ENCODE peak calls at places on chromosomes 12 and 14, in six cellular contexts. Z, B, L, M, F and K are unnamed samples.

GRCh38 chr14:36580856-36581831 is 1.3 kb downstream of the NKX2-8 start:
- DNase-seq in B (no peak), F (no peak), Z (no peak), M (no peak), L (no peak), K (peak; percentile 48)

GRCh38 chr14:92613008-92613658 is 99.6 kb downstream of the RIN3 start:
- DNase-seq in Z (peak; percentile 40), F (peak; percentile 42), B (no peak), M (no peak), L (no peak), K (peak; percentile 44)

GRCh38 chr12:68647507-68647906 is 36.8 kb downstream of the RAP1B start:
- DNase-seq in Z (no peak), M (no peak), B (no peak), F (no peak), L (no peak), K (no peak)

GRCh38 chr14:20855652-20856291 is 35.4 kb upstream of the RNASE3 start:
- DNase-seq in M (peak; percentile 5), B (peak; percentile 58), L (no peak), Z (peak; percentile 43), F (peak; percentile 44), K (peak; percentile 87)

GRCh38 chr12:74539765-74540526 is 2.3 kb downstream of the ATXN7L3B start:
- DNase-seq in L (no peak), M (no peak), F (no peak), Z (no peak), B (no peak), K (no peak)

GRCh38 chr12:102702447-102703114 is 214.5 kb downstream of the PAH start:
- DNase-seq in L (peak; percentile 92), Z (peak; percentile 40), F (peak; percentile 58), M (no peak), B (peak; percentile 49), K (peak; percentile 25)

GRCh38 chr12:55842681-55843429 is at the start of gene MMP19:
- DNase-seq in M (no peak), B (no peak), Z (no peak), F (peak; percentile 62), L (no peak), K (peak; percentile 55)

GRCh38 chr12:111180830-111181726 is 187.8 kb downstream of the PHETA1 start:
- DNase-seq in B (peak; percentile 77), F (no peak), Z (no peak), M (no peak), L (no peak), K (no peak)

GRCh38 chr14:98323850-98324249 is 948.1 kb downstream of the BCL11B start:
- DNase-seq in M (no peak), L (no peak), Z (no peak), B (no peak), F (no peak), K (no peak)

GRCh38 chr12:127548123-127548553 is 718.8 kb upstream of the TMEM132C start:
- DNase-seq in B (no peak), M (no peak), L (no peak), Z (no peak), F (peak; percentile 11), K (peak; percentile 94)

GRCh38 chr14:99234366-99234765 is 37.6 kb downstream of the BCL11B start:
- DNase-seq in Z (no peak), B (no peak), L (no peak), M (no peak), F (no peak), K (no peak)

GRCh38 chr12:29782285-29782820 is 1.4 kb downstream of the TMTC1 start:
- DNase-seq in F (no peak), Z (no peak), M (no peak), L (no peak), B (no peak), K (peak; percentile 34)

GRCh38 chr14:43894534-43894933 is 612.5 kb downstream of the FSCB start:
- DNase-seq in Z (no peak), L (no peak), B (no peak), F (no peak), M (no peak), K (peak; percentile 56)

GRCh38 chr12:5227722-5228274 is 184.1 kb downstream of the KCNA5 start:
- DNase-seq in Z (no peak), M (no peak), F (no peak), L (no peak), B (no peak), K (no peak)

GRCh38 chr12:105814283-105814682 is 324.5 kb downstream of the NUAK1 start:
- DNase-seq in F (no peak), Z (peak; percentile 30), L (peak; percentile 42), M (no peak), B (no peak), K (no peak)

DNA sequence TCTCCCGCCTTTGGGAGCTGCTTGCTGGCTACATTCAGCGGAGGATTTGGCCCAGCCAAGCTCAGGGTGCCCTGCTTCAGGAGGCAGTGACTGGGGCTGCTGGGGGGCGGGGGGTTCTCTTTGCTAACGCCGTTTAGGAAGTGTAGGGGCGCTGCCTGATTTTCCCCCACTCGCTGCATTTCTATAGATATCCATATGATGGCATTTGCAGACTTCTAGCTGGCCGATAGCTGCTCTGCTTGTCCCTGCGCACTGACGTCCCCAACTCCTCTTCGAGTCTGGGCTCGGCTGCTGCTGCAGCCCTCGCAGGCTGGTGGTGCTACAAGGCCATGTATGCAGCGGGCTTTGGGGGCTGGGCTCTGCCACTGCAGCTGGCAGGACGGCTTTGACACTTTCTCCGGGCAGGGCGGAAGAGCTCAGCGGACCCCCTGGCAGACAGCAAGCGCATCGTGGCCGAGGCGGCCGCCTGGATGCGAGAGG is 3.1 kb downstream of the LRFN5 start:
- DNase-seq in B (peak; percentile 62), L (no peak), Z (peak; percentile 62), F (no peak), M (no peak), K (peak; percentile 56)
- H3K27me3 ChIP-seq in B (peaks cover 2% of the 10 kb centered on the region), L (peaks cover 65% of the 10 kb centered on the region), Z (peaks cover 37% of the 10 kb centered on the region), F (peaks cover 59% of the 10 kb centered on the region), M (peaks cover 9% of the 10 kb centered on the region), K (peaks cover 73% of the 10 kb centered on the region)

GRCh38 chr14:76708771-76709170 is 52.5 kb upstream of the VASH1 start:
- DNase-seq in B (no peak), M (no peak), L (peak; percentile 26), F (no peak), Z (no peak), K (no peak)
- H3K27me3 ChIP-seq in B (no peaks in the 10 kb centered on the region), M (no peaks in the 10 kb centered on the region), L (peaks cover 2% of the 10 kb centered on the region), F (no peaks in the 10 kb centered on the region), Z (no peaks in the 10 kb centered on the region), K (peaks cover 28% of the 10 kb centered on the region)

DNA sequence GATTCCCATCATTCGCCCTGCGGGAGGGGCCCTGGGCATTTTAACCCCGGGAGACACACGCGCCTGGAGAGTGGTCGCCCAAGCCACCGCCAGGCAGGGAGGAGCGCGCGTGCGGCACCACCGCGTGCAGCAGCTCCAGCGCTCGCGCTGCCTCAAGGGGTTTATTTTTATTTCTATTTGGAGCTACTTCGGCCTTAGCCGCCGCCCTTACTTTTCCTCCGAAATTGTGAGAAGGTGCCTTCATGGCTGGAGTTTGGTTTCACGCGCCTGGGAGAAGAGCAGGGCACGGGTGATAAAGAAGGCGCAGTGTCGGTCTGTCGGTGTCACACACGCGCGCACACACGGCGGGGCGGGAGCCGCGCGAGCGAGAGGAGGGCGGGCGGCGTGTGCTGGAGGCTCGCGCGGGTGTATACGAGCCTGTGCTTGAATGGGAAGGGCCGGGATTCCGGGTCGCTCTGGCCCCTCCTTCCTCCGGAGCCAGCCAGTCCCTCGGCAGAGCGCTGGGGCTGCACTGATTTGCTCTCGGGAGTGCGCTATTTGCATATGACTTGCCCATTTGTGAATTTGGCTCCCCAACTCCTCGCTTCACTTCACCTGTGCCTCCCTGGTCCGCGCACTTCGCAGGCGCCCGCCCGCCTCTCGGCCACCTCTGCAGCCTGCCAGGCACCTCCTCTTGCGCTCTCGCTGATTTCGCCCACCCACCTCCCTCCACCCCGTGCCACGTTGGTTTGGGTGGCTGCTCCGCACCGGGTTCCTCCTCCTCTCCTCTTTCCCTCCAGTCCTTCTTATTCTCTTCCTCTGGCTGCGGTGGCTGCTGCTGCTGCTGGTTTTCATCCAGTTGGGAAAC is 932.3 kb downstream of the DIO2 start:
- DNase-seq in F (peak; percentile 83), B (peak; percentile 85), Z (peak; percentile 93), M (no peak), L (no peak), K (peak; percentile 93)
- H3K27me3 ChIP-seq in F (peaks cover 34% of the 10 kb centered on the region), B (no peaks in the 10 kb centered on the region), Z (peaks cover 30% of the 10 kb centered on the region), M (no peaks in the 10 kb centered on the region), L (no peaks in the 10 kb centered on the region), K (no peaks in the 10 kb centered on the region)

DNA sequence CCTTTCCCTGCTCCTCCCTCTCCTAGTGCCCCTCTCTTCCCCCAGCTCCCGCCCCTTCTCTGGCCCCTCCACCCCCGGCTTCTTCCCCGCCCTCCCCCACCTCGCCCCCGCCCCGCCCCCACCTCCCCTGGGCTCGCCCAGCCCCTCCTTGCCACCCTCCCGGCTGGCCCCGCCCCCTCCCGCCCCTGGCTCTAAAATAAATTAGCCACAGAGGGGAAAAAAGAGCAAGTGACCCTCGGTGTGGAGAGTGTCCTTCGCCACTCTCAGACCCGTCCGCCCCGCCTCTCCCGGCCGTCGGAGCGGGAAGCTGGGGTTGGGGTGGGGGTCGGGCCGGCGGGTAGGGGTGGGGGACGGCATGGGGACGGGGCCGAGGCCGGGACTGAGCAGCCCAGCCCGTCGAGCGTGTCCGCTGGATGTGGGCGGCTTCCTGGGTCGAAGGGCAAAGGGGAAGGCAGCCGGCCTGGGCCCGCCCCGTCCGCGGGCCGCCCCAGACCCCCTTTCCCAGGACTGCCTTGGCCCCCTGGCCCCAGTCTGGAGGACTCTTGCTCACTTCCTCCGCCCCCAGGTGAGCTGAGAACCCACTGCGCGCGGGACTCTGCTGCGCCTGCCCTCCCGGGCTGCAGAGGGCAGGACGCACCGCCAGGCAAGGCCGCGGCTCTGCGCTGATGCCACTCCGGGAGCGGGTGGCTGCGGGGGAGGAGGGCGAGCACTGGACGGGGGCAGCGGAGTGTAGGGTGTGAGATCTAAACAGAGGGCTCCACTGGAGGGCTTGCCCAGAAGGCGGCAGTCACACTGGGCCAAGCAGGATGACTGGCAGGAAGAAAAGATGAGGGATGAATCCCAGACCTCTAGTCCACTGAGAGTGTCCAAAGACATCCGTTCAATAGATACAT is 571 bp upstream of the FIGNL2 start:
- DNase-seq in M (no peak), F (no peak), L (no peak), B (no peak), Z (peak; percentile 74), K (no peak)
- H3K27me3 ChIP-seq in M (peaks cover 34% of the 10 kb centered on the region), F (no peaks in the 10 kb centered on the region), L (peaks cover 61% of the 10 kb centered on the region), B (no peaks in the 10 kb centered on the region), Z (no peaks in the 10 kb centered on the region), K (peaks cover 22% of the 10 kb centered on the region)